ENCODE peak calls at places on chromosome 17, in ten cellular contexts. O is progenitor cell of endocrine pancreas, Y is AG09309, P is adrenal gland, L is HFF-Myc, F is ovary, K is dorsolateral prefrontal cortex, U is endothelial cell of umbilical vein, D is coronary artery, B is AG04449. H is an unnamed sample.

GRCh38 chr17:48045270-48046001 is 2.7 kb upstream of the NFE2L1 start:
- DNase-seq in L (no peak), O (no peak), K (no peak), Y (no peak), U (no peak), D (no peak), B (no peak), F (no peak), P (no peak), H (no peak)

GRCh38 chr17:27038676-27039075 is 255.2 kb upstream of the WSB1 start:
- DNase-seq in U (no peak), K (no peak), B (no peak), P (no peak), O (no peak), L (no peak), F (no peak), D (no peak), Y (no peak), H (no peak)

GRCh38 chr17:19712436-19713004 is 3.9 kb downstream of the SLC47A2 start:
- DNase-seq in B (no peak), O (no peak), Y (no peak), L (no peak), F (peak), U (no peak), K (no peak), D (peak), P (no peak), H (no peak)

GRCh38 chr17:40371261-40371929 is 6.9 kb upstream of the GJD3 start:
- DNase-seq in B (no peak), D (no peak), Y (no peak), P (no peak), K (no peak), L (no peak), U (no peak), O (no peak), F (no peak), H (no peak)

GRCh38 chr17:8122923-8123694 is 797 bp downstream of the HES7 start:
- DNase-seq in U (peak), D (peak), B (no peak), Y (no peak), P (no peak), O (no peak), K (no peak), L (no peak), F (no peak), H (no peak)

GRCh38 chr17:19876524-19877161 is 8.9 kb upstream of the ULK2 start:
- DNase-seq in L (no peak), Y (no peak), K (peak), F (no peak), D (no peak), B (no peak), O (no peak), P (peak), U (no peak), H (no peak)

GRCh38 chr17:18039535-18040286 is 503 bp downstream of the GID4 start:
- DNase-seq in P (no peak), Y (no peak), B (no peak), O (peak), D (no peak), F (peak), L (no peak), K (no peak), U (peak), H (no peak)

GRCh38 chr17:37791434-37791833 is 46.6 kb upstream of the HNF1B start:
- DNase-seq in K (no peak), U (peak), L (no peak), F (no peak), Y (peak), O (no peak), P (no peak), D (no peak), B (no peak), H (no peak)

GRCh38 chr17:78883533-78884131 is 19.4 kb downstream of the CEP295NL start:
- DNase-seq in D (peak), L (peak), K (peak), F (peak), O (peak), U (peak), B (peak), P (peak), Y (peak), H (no peak)

GRCh38 chr17:78490673-78491072 is 86.5 kb downstream of the DNAH17 start:
- DNase-seq in U (no peak), L (no peak), Y (no peak), P (no peak), K (no peak), B (no peak), F (no peak), O (no peak), D (no peak), H (no peak)

GRCh38 chr17:81911277-81911961 is at the start of gene PCYT2:
- DNase-seq in O (peak), P (peak), U (peak), L (no peak), F (peak), K (peak), Y (peak), B (no peak), D (peak), H (peak)

GRCh38 chr17:61399131-61400057 is at the start of gene TBX2:
- DNase-seq in D (peak), P (peak), Y (peak), F (peak), K (no peak), L (no peak), B (peak), U (no peak), O (no peak), H (no peak)

GRCh38 chr17:52696362-52696761 is 537.8 kb upstream of the CA10 start:
- DNase-seq in P (no peak), B (no peak), F (no peak), D (no peak), O (no peak), Y (no peak), L (no peak), K (no peak), U (no peak), H (no peak)

GRCh38 chr17:82836823-82837357 is 2.9 kb downstream of the ZNF750 start:
- DNase-seq in O (no peak), F (no peak), Y (no peak), D (no peak), L (no peak), P (no peak), U (no peak), B (no peak), K (no peak), H (no peak)

GRCh38 chr17:76529643-76530488 is 7.6 kb downstream of the CYGB start:
- DNase-seq in K (peak), L (peak), O (no peak), B (no peak), Y (peak), D (peak), F (peak), P (peak), U (peak), H (no peak)

GRCh38 chr17:57783338-57783742 is 38.2 kb upstream of the CCDC182 start:
- DNase-seq in B (no peak), P (peak), F (peak), D (no peak), L (no peak), K (peak), U (peak), O (peak), Y (no peak), H (peak)

GRCh38 chr17:80861892-80862291 is 129.7 kb upstream of the CHMP6 start:
- DNase-seq in Y (no peak), K (peak), L (no peak), U (no peak), B (no peak), D (no peak), P (no peak), O (no peak), F (no peak), H (no peak)
- TF ChIP-seq CTCF in Y (peak), K (peak), L (peak), U (no peak), B (peak), D (no peak), P (peak), O (peak), F (no peak), H (no peak)

GRCh38 chr17:29585080-29585751 is 4.2 kb downstream of the GIT1 start:
- DNase-seq in K (no peak), D (no peak), Y (no peak), O (no peak), P (peak), U (peak), F (no peak), B (no peak), L (no peak), H (no peak)
- TF ChIP-seq CTCF in K (peak), D (no peak), Y (peak), O (peak), P (no peak), U (no peak), F (no peak), B (peak), L (peak), H (no peak)

DNA sequence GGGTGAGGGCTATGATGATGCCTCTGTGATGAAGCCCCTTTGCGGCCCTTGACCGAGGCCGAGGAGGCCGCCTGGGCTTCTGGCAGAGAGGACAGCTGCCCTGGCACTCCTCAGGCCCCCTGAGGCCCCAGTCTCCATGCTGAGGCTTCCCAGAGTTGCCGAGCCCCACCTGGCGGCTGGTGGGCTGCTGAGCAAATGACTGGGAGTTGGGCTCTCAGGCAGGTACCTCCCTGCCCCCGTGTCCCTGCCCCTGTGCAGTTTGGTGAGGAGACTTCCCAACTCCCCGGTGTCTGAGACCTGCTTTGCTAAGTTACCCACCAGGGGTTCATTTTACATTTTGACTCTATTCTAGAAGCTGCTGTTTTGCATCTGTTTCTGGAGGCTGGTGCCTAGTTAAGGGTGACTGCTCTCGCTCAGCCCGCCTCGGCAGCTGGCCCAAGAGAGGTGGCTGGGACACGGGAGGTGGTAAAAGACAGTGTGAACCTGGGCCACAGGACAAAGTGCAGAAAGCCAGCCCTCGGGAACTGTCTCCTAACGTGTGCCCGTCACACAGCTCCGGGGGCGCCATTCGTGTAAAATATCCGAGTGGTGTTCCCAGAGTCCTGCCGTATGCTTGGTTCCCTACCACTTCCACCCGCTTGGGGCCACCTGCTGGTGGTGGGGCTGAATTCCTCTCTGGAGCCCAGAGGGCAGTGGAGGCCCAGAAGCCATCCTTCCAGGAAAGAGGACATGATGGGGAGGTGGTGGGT is 134.5 kb downstream of the RAB11FIP4 start:
- DNase-seq in D (no peak), B (no peak), Y (no peak), L (no peak), O (no peak), F (no peak), P (no peak), K (peak), U (no peak), H (no peak)
- TF ChIP-seq CTCF in D (no peak), B (peak), Y (peak), L (peak), O (peak), F (no peak), P (no peak), K (peak), U (peak), H (no peak)

GRCh38 chr17:64323774-64324173 is 60.7 kb upstream of the TEX2 start:
- DNase-seq in L (no peak), K (no peak), B (no peak), F (no peak), D (no peak), O (no peak), P (no peak), Y (no peak), U (no peak), H (no peak)

GRCh38 chr17:64318068-64318467 is 55.0 kb upstream of the TEX2 start:
- DNase-seq in K (no peak), O (no peak), D (no peak), F (no peak), U (peak), Y (no peak), B (no peak), P (no peak), L (no peak), H (no peak)

GRCh38 chr17:64326030-64326419 is 63.0 kb upstream of the TEX2 start:
- DNase-seq in L (no peak), O (no peak), K (no peak), D (no peak), F (no peak), Y (no peak), U (no peak), B (no peak), P (no peak), H (no peak)

GRCh38 chr17:64319531-64319930 is 56.5 kb upstream of the TEX2 start:
- DNase-seq in Y (no peak), B (no peak), P (no peak), K (no peak), O (no peak), U (peak), F (no peak), D (no peak), L (no peak), H (no peak)

GRCh38 chr17:64320613-64321553 is 57.8 kb upstream of the TEX2 start:
- DNase-seq in D (no peak), Y (peak), P (peak), F (peak), L (peak), O (peak), U (peak), K (peak), B (no peak), H (peak)
- TF ChIP-seq CTCF in D (peak), Y (peak), P (peak), F (peak), L (peak), O (peak), U (peak), K (peak), B (peak), H (peak)

GRCh38 chr17:44095647-44096496 is 25.3 kb downstream of the G6PC3 start:
- DNase-seq in P (peak), L (peak), F (peak), B (no peak), U (peak), K (peak), D (no peak), Y (peak), O (peak), H (no peak)
- TF ChIP-seq CTCF in P (no peak), L (peak), F (no peak), B (peak), U (no peak), K (no peak), D (no peak), Y (peak), O (no peak), H (no peak)

DNA sequence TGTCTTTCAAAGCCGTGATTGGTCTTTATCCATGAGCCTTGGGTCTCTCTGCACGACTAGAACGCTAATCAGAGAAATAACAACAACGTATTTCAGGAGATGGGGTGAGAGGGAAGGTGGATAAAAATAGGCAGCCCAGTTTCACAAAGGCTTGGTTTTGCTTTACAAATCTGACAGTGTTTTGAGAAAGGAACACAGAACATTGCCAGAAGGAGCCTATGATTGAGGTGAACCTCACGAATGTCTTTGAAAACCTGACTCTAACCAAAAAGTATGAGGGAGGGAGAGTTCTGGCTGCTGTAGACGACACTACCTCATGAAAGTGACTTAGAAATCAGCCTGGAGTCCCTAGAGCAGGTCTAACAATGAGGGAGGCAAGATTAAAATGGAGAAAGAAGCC is 38.0 kb upstream of the NOL11 start:
- DNase-seq in D (no peak), U (no peak), K (no peak), O (no peak), F (no peak), L (no peak), B (no peak), Y (no peak), P (no peak), H (no peak)
- TF ChIP-seq CTCF in D (no peak), U (no peak), K (no peak), O (no peak), F (no peak), L (no peak), B (no peak), Y (no peak), P (no peak), H (no peak)

H was measured in natural killer cell.